ENCODE peak calls at places on chromosome 1, in eight cellular contexts. E is RWPE1, H is WTC11, X is HCEC 1CT, T is uterus, U is heart right ventricle, Y is nephron progenitor cell, P is MCF 10A. Q is an unnamed sample.

GRCh38 chr1:19006000-19006399 is 49.5 kb upstream of the IFFO2 start:
- DNase-seq in E (no peak), H (no peak), X (no peak), T (no peak), U (no peak), Y (no peak), P (no peak), Q (no peak)

GRCh38 chr1:78096976-78097375 is 51.2 kb downstream of the GIPC2 start:
- DNase-seq in E (no peak), H (no peak), X (no peak), T (no peak), U (no peak), Y (no peak), P (no peak), Q (no peak)

GRCh38 chr1:43021547-43022474 is 63.1 kb upstream of the SLC2A1 start:
- DNase-seq in E (peak), H (no peak), X (no peak), T (no peak), U (no peak), Y (no peak), P (peak), Q (no peak)

GRCh38 chr1:22870201-22870871 is 102.3 kb downstream of the LACTBL1 start:
- DNase-seq in E (no peak), H (no peak), X (no peak), T (peak), U (peak), Y (peak), P (peak), Q (no peak)

GRCh38 chr1:119288751-119289150 is 79.8 kb upstream of the HAO2 start:
- DNase-seq in E (no peak), H (no peak), X (peak), T (no peak), U (no peak), Y (no peak), P (no peak), Q (no peak)

GRCh38 chr1:230156068-230156467 is 89.0 kb downstream of the GALNT2 start:
- DNase-seq in E (no peak), H (no peak), X (no peak), T (no peak), U (no peak), Y (no peak), P (no peak), Q (no peak)

GRCh38 chr1:10761503-10762152 is 34.8 kb downstream of the CASZ1 start:
- DNase-seq in E (no peak), H (no peak), X (no peak), T (no peak), U (no peak), Y (no peak), P (no peak), Q (no peak)

GRCh38 chr1:27383661-27384060 is 528 bp upstream of the CD164L2 start:
- DNase-seq in E (no peak), H (no peak), X (no peak), T (no peak), U (no peak), Y (no peak), P (no peak), Q (no peak)

GRCh38 chr1:211714154-211714553 is 38.7 kb upstream of the NEK2 start:
- DNase-seq in E (no peak), H (no peak), X (no peak), T (no peak), U (no peak), Y (no peak), P (no peak), Q (no peak)

GRCh38 chr1:226820935-226821718 is 49.3 kb upstream of the PSEN2 start:
- DNase-seq in E (peak), H (no peak), X (peak), T (peak), U (peak), Y (no peak), P (peak), Q (no peak)

GRCh38 chr1:25773441-25774125 is 26.4 kb upstream of the SELENON start:
- DNase-seq in E (no peak), H (no peak), X (no peak), T (no peak), U (no peak), Y (no peak), P (peak), Q (no peak)

GRCh38 chr1:111878649-111879048 is 110.8 kb downstream of the KCND3 start:
- DNase-seq in E (no peak), H (no peak), X (no peak), T (no peak), U (no peak), Y (no peak), P (no peak), Q (no peak)

GRCh38 chr1:150567717-150568561 is 11.5 kb downstream of the MCL1 start:
- DNase-seq in E (peak), H (peak), X (peak), T (peak), U (peak), Y (peak), P (peak), Q (no peak)

GRCh38 chr1:182614796-182615451 is 10.7 kb upstream of the RGS16 start:
- DNase-seq in E (peak), H (peak), X (peak), T (peak), U (peak), Y (peak), P (peak), Q (no peak)